ENCODE peak calls at places on chromosomes 3 and 15, in eight cellular contexts. F is A549, Z is K562, G is WTC11, B is HepG2, T is GM12878, V is SK-N-SH, J is H1. A is an unnamed sample.

GRCh38 chr3:86942191-86942590 is 48.8 kb downstream of the VGLL3 start:
- DNase-seq in F (no peak), Z (no peak), G (no peak), B (no peak), T (no peak), V (no peak), J (no peak), A (no peak)

GRCh38 chr3:196969001-196969659 is 497 bp upstream of the PIGZ start:
- DNase-seq in F (no peak), Z (peak), G (no peak), B (no peak), T (no peak), V (peak), J (no peak), A (no peak)

GRCh38 chr15:73370151-73370550 is 1.4 kb upstream of the HCN4 start:
- DNase-seq in F (no peak), Z (no peak), G (no peak), B (no peak), T (no peak), V (no peak), J (no peak), A (no peak)

GRCh38 chr3:89841041-89841440 is 733.6 kb downstream of the EPHA3 start:
- DNase-seq in F (no peak), Z (no peak), G (no peak), B (no peak), T (no peak), V (no peak), J (no peak), A (peak)

GRCh38 chr15:43067717-43068461 is 37.9 kb downstream of the UBR1 start:
- DNase-seq in F (no peak), Z (no peak), G (no peak), B (peak), T (no peak), V (no peak), J (no peak), A (peak)

GRCh38 chr3:186024210-186024609 is 84.7 kb downstream of the ETV5 start:
- DNase-seq in F (no peak), Z (no peak), G (no peak), B (no peak), T (no peak), V (no peak), J (no peak), A (no peak)

GRCh38 chr3:65516998-65517397 is 521.7 kb downstream of the MAGI1 start:
- DNase-seq in F (no peak), Z (no peak), G (no peak), B (no peak), T (no peak), V (no peak), J (no peak), A (no peak)

GRCh38 chr3:169591983-169592644 is 71.4 kb downstream of the MECOM start:
- DNase-seq in F (no peak), Z (no peak), G (no peak), B (no peak), T (no peak), V (no peak), J (no peak), A (peak)

GRCh38 chr3:134299185-134299887 is 48.7 kb upstream of the RYK start:
- DNase-seq in F (no peak), Z (no peak), G (no peak), B (no peak), T (no peak), V (no peak), J (no peak), A (peak)

GRCh38 chr3:54188176-54188791 is 65.9 kb downstream of the CACNA2D3 start:
- DNase-seq in F (peak), Z (peak), G (peak), B (peak), T (no peak), V (no peak), J (no peak), A (peak)

GRCh38 chr3:4904801-4905695 is 74.2 kb upstream of the BHLHE40 start:
- DNase-seq in F (no peak), Z (peak), G (no peak), B (no peak), T (no peak), V (no peak), J (no peak), A (peak)

GRCh38 chr3:194369522-194370279 is at the start of gene LRRC15:
- DNase-seq in F (peak), Z (peak), G (peak), B (peak), T (no peak), V (no peak), J (no peak), A (peak)

GRCh38 chr3:133424937-133425869 is 25.3 kb downstream of the BFSP2 start:
- DNase-seq in F (no peak), Z (no peak), G (no peak), B (no peak), T (peak), V (no peak), J (no peak), A (no peak)

GRCh38 chr15:73323956-73324355 is 44.8 kb downstream of the HCN4 start:
- DNase-seq in F (no peak), Z (no peak), G (no peak), B (no peak), T (no peak), V (no peak), J (no peak), A (no peak)

GRCh38 chr3:79767953-79768282 is at the start of gene ROBO1:
- DNase-seq in F (peak), Z (no peak), G (peak), B (no peak), T (no peak), V (peak), J (no peak), A (no peak)

GRCh38 chr3:157438371-157438735 is 1.7 kb downstream of the PTX3 start:
- DNase-seq in F (no peak), Z (no peak), G (peak), B (no peak), T (no peak), V (peak), J (no peak), A (no peak)

GRCh38 chr15:96703794-96704550 is 373.5 kb downstream of the NR2F2 start:
- DNase-seq in F (no peak), Z (no peak), G (no peak), B (no peak), T (no peak), V (no peak), J (no peak), A (no peak)

GRCh38 chr15:64619880-64620839 is 155.2 kb downstream of the RBPMS2 start:
- DNase-seq in F (peak), Z (no peak), G (no peak), B (no peak), T (no peak), V (no peak), J (no peak), A (peak)

GRCh38 chr15:75661041-75661778 is 13.5 kb downstream of the SNX33 start:
- DNase-seq in F (peak), Z (no peak), G (peak), B (peak), T (no peak), V (no peak), J (peak), A (peak)

GRCh38 chr15:77709135-77709886 is 76.6 kb upstream of the LINGO1 start:
- DNase-seq in F (peak), Z (peak), G (no peak), B (no peak), T (no peak), V (no peak), J (no peak), A (no peak)

GRCh38 chr15:56366211-56366610 is 985 bp downstream of the TEX9 start:
- DNase-seq in F (no peak), Z (no peak), G (no peak), B (no peak), T (no peak), V (peak), J (no peak), A (no peak)

GRCh38 chr15:37199546-37199945 is 99.2 kb upstream of the MEIS2 start:
- DNase-seq in F (no peak), Z (no peak), G (no peak), B (no peak), T (no peak), V (no peak), J (no peak), A (no peak)

GRCh38 chr3:111277226-111277625 is 205.6 kb downstream of the NECTIN3 start:
- DNase-seq in F (peak), Z (no peak), G (no peak), B (no peak), T (no peak), V (no peak), J (peak), A (peak)

GRCh38 chr3:111284485-111285187 is 213.0 kb downstream of the NECTIN3 start:
- DNase-seq in F (no peak), Z (no peak), G (no peak), B (no peak), T (no peak), V (no peak), J (no peak), A (no peak)

GRCh38 chr3:111283165-111283564 is 211.5 kb downstream of the NECTIN3 start:
- DNase-seq in F (no peak), Z (no peak), G (no peak), B (no peak), T (no peak), V (no peak), J (no peak), A (no peak)

GRCh38 chr3:111282024-111282423 is 210.4 kb downstream of the NECTIN3 start:
- DNase-seq in F (no peak), Z (no peak), G (no peak), B (no peak), T (no peak), V (no peak), J (no peak), A (no peak)

DNA sequence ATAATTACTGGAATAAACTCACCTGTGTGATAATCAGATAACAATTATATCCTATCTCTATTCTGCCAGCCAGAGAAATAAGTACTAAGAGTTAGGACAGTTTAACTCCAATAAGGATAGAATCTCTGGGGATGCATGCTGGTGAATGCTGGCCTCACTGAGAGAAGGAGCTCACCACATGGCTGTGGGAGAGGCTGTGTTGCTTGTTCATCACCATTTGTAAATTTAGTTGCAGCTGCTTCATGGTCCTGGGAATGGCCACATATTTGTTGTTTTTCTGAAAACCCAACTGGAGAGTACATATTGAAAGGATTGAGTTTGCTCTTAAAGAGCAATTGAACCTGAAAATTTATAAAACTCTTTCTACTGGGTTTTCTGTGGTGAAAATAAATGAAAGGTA is 207.3 kb downstream of the NECTIN3 start:
- DNase-seq in F (no peak), Z (no peak), G (no peak), B (no peak), T (no peak), V (no peak), J (no peak), A (no peak)
- TF ChIP-seq USF2 in F (no peak), Z (no peak), G (no peak), B (no peak), T (no peak), V (no peak), J (no peak), A (no peak)

GRCh38 chr3:52398670-52399081 is 46.2 kb downstream of the SEMA3G start:
- DNase-seq in F (no peak), Z (no peak), G (no peak), B (no peak), T (no peak), V (no peak), J (no peak), A (no peak)
- TF ChIP-seq USF2 in F (no peak), Z (no peak), G (no peak), B (no peak), T (no peak), V (no peak), J (no peak), A (no peak)

GRCh38 chr3:117282506-117282905 is 572.9 kb downstream of the TUSC7 start:
- DNase-seq in F (no peak), Z (no peak), G (no peak), B (no peak), T (no peak), V (no peak), J (no peak), A (no peak)

GRCh38 chr3:117272876-117273523 is 563.4 kb downstream of the TUSC7 start:
- DNase-seq in F (no peak), Z (no peak), G (no peak), B (no peak), T (no peak), V (no peak), J (no peak), A (no peak)

GRCh38 chr3:117281371-117281770 is 571.8 kb downstream of the TUSC7 start:
- DNase-seq in F (no peak), Z (no peak), G (no peak), B (no peak), T (no peak), V (no peak), J (no peak), A (peak)

GRCh38 chr3:117277816-117278215 is 568.2 kb downstream of the TUSC7 start:
- DNase-seq in F (no peak), Z (no peak), G (no peak), B (no peak), T (no peak), V (no peak), J (no peak), A (no peak)

DNA sequence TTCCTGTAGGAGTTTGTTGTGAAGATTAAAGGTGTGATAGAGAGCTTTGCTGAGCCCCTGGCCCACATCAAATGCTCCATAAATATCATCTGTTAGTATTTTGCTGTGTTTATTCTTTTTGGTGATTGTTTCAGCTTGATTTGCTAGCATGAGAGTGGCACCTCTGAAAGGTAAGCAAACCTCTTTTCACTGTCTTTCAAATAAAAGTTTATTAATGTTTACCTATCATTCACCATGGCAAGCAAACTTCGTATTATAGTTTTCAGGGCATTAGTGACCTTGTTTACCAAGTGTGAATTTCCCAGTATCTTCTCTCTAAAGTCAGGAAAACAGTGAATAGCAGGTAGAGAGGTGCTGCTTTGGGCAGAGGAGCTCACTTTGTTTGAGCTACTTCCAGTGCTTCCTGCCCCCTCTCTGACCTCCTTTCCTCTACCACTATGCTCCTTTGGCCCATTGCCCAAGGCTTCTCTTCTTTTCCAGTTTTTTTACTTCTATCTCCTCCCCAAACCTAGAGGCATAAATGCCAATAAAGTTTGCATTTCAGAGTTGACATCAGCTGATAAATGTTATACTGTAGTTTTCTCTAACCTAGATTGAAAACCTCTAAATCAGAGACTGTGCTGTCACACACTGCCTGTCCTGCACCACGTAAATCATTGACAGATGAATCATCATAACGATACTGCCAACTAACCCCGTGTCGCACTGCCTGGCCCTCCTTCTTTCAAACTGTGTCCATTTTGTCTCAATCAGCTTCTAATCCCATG is 569.0 kb downstream of the TUSC7 start:
- DNase-seq in F (peak), Z (no peak), G (no peak), B (peak), T (peak), V (peak), J (no peak), A (peak)
- TF ChIP-seq USF2 in F (no peak), Z (no peak), G (no peak), B (no peak), T (no peak), V (no peak), J (no peak), A (no peak)

GRCh38 chr15:82674873-82675272 is 27.7 kb upstream of the CPEB1 start:
- DNase-seq in F (no peak), Z (no peak), G (no peak), B (no peak), T (no peak), V (no peak), J (no peak), A (no peak)
- TF ChIP-seq USF2 in F (no peak), Z (no peak), G (no peak), B (no peak), T (no peak), V (no peak), J (no peak), A (no peak)

GRCh38 chr3:115790759-115791158 is 167.4 kb downstream of the GAP43 start:
- DNase-seq in F (peak), Z (peak), G (no peak), B (peak), T (no peak), V (peak), J (peak), A (peak)
- TF ChIP-seq USF2 in F (no peak), Z (no peak), G (no peak), B (no peak), T (no peak), V (no peak), J (no peak), A (no peak)

DNA sequence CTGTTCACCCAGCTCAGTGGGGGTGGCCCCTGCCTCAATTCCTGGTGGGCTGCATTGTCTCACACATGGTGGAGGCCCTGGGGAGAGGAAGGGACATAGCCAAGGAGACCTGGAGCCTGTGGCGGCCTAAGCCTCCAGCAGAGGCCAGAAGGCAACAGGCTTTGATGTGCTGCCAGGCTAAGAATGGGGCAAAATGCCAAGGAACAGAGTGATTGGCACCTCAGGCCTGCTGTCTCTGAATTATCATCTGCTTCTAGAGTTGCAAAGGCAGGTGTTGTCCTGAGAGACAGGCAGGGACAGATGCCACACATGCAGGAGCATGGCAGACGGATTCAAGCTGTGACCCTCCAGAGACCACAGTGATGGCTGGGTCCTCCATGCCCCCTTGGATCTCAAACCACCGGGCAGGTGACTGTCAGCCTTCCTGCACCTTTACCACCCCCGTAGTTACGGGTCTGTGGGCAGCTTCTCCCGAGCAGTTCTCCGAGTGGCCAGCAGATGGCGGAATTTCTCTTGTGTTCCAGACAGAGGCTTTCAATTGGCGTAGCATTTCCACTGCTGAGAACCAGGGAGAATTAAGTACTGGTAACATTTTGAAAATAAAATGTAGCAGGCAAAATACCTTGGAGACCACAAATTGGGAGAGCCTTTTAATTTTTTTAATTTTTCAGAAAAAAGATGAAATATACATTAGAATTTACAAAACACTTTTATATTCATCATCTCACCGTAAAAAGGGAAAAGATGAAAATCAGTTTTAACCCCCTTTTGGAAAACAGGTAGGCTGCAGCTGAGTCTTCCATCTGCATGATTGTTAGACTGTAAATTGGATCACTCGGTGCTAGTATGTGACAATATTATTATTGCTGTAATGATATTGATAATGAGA is 525.5 kb upstream of the CFAP20DC start:
- DNase-seq in F (peak), Z (peak), G (peak), B (peak), T (peak), V (peak), J (peak), A (peak)
- TF ChIP-seq USF2 in F (no peak), Z (no peak), G (no peak), B (no peak), T (no peak), V (no peak), J (no peak), A (no peak)